ENCODE peak calls at places on chromosomes 13 and 19, in ten cellular contexts. P, M, G, S, N, L, Y, R, B and Z are unnamed samples.

GRCh38 chr13:112995395-112996091 is 26.5 kb downstream of the MCF2L start:
- DNase-seq in R (no peak), B (peak), Y (no peak), G (no peak), S (no peak), L (no peak), N (no peak), P (no peak), M (no peak), Z (no peak)

GRCh38 chr19:41373993-41374392 is 2.3 kb upstream of the TMEM91 start:
- DNase-seq in N (no peak), G (no peak), R (peak), Y (no peak), P (no peak), L (peak), B (peak), S (no peak), M (peak), Z (no peak)

GRCh38 chr19:16376649-16377048 is 52.0 kb downstream of the KLF2 start:
- DNase-seq in B (peak), M (no peak), N (peak), S (peak), P (no peak), G (peak), R (peak), L (no peak), Y (peak), Z (peak)

GRCh38 chr13:30744056-30744684 is 8.8 kb downstream of the ALOX5AP start:
- DNase-seq in N (peak), M (no peak), R (peak), P (no peak), S (peak), G (no peak), Y (peak), B (peak), L (no peak), Z (no peak)

GRCh38 chr13:110471156-110471832 is 90.2 kb downstream of the RAB20 start:
- DNase-seq in G (no peak), R (no peak), L (no peak), Y (peak), N (no peak), B (no peak), P (no peak), M (no peak), S (no peak), Z (no peak)

GRCh38 chr19:58586131-58586765 is 13.1 kb upstream of the MZF1 start:
- DNase-seq in S (no peak), Y (no peak), B (no peak), P (no peak), G (no peak), R (no peak), N (no peak), L (peak), M (no peak), Z (no peak)

GRCh38 chr13:107275945-107276614 is 708.1 kb upstream of the ARGLU1 start:
- DNase-seq in R (peak), N (no peak), G (no peak), M (no peak), Y (no peak), L (no peak), S (no peak), B (no peak), P (no peak), Z (no peak)

GRCh38 chr19:39032164-39032918 is at the start of gene FBXO27:
- DNase-seq in N (peak), M (no peak), S (no peak), G (peak), P (no peak), R (peak), L (peak), B (peak), Y (no peak), Z (peak)

GRCh38 chr13:24161010-24161775 is 673 bp downstream of the SPATA13 start:
- DNase-seq in P (no peak), M (no peak), Y (no peak), R (peak), G (peak), L (no peak), N (peak), B (peak), S (peak), Z (peak)

DNA sequence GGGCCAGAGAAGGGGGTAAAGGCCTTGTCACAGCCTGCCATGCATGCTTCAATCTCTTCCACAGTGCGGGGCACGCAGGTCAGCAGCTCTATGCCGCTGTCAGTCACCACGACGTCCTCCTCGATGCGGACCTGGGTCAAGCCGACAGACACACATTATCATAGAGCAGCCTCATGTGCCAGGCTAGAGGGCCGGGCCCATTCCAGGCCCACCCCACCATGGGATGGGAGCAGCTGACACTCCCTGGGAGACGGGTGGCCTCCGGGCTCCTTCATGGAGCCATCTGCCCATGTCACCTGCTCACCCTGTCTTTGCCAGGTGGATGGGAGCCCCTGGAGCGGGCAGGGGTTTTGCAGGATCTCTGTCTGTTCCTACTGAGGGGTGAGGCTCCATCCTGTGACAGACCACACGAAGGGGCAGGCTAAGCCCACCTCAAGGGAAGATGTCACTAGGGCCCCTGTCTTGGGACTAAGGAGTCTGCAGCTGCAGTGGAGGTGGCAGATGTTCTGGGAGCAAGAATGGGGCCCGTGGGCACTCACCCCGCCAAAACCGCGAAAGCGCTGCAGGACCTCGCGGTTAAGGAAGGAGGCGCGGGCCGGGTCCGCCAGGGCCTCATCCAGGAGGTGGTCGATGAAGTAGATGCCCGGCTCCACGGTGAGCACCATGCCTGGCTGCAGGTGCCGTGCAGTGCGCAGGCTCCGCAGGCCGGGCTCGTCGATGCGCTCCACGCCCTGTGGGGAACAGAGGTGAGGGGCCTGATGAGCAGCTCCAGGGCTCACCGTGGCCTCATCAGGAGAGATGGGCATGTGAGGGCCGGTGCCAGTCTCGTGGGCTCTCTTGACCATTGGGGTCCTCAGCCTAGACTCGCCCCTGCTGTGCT is 14.1 kb downstream of the CEBPG start:
- DNase-seq in Y (no peak), R (no peak), B (peak), S (no peak), G (no peak), M (no peak), N (no peak), L (no peak), P (no peak), Z (no peak)
- TF ChIP-seq CTCF in Y (no peak), R (no peak), B (no peak), S (no peak), G (no peak), M (no peak), N (no peak), L (no peak), P (no peak), Z (no peak)

DNA sequence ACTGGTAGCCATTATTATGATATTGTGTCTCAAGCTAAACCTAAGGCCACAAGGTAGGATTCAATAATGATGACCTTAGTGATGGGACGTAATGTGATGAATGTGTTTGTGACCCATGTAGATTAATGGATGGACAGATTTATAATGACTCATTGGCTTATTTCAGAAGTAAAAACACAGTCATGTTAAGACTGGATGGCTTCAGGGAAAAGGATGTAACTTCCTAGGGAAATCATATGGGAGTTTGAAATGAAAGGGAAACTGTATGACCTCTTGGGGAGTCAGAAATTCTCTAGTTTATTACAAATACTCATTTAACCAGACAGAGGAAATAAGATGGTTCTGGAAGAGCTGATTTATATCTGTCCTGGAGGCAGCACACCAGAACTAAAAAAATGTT is 3.0 kb downstream of the EDNRB start:
- DNase-seq in B (no peak), S (no peak), M (no peak), N (no peak), L (no peak), Y (no peak), R (no peak), G (no peak), P (no peak), Z (no peak)
- TF ChIP-seq CTCF in B (no peak), S (no peak), M (no peak), N (no peak), L (no peak), Y (no peak), R (no peak), G (no peak), P (no peak), Z (no peak)

DNA sequence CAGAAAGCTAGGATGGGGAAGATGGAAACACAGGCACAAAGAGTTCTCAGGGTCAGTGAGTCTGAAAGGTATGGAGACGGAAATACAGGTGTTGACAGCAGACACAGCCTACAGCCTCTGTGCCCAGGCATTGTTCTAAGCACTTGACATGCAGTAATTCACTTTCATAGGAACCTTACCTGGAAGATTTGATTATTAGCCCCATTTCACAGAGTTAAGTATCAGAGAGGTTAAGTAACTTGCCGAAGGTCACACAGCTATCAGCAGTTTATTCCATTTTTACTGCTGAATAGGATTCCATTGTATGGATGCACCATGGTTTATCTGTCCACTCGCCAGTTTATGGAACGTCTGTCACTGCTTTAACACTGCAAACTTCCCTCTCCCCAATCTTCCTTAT is 13.2 kb downstream of the KLK4 start:
- DNase-seq in R (no peak), L (no peak), P (no peak), G (no peak), M (no peak), Y (no peak), N (no peak), B (no peak), S (no peak), Z (no peak)
- TF ChIP-seq CTCF in R (no peak), L (no peak), P (no peak), G (no peak), M (no peak), Y (no peak), N (no peak), B (no peak), S (no peak), Z (no peak)

GRCh38 chr13:27083183-27083582 is 88.4 kb downstream of the USP12 start:
- DNase-seq in L (no peak), N (no peak), G (no peak), B (no peak), Y (no peak), M (no peak), S (no peak), R (no peak), P (no peak), Z (no peak)

GRCh38 chr13:27079421-27079958 is 92.1 kb downstream of the USP12 start:
- DNase-seq in G (no peak), N (no peak), B (no peak), L (no peak), Y (no peak), S (no peak), R (no peak), P (no peak), M (no peak), Z (no peak)

GRCh38 chr13:27082325-27082724 is 89.3 kb downstream of the USP12 start:
- DNase-seq in M (no peak), L (no peak), N (no peak), S (no peak), B (no peak), R (no peak), P (no peak), G (no peak), Y (no peak), Z (no peak)

GRCh38 chr13:27080018-27080948 is 91.3 kb downstream of the USP12 start:
- DNase-seq in G (no peak), B (no peak), M (no peak), R (no peak), N (no peak), S (no peak), P (no peak), Y (no peak), L (no peak), Z (no peak)

DNA sequence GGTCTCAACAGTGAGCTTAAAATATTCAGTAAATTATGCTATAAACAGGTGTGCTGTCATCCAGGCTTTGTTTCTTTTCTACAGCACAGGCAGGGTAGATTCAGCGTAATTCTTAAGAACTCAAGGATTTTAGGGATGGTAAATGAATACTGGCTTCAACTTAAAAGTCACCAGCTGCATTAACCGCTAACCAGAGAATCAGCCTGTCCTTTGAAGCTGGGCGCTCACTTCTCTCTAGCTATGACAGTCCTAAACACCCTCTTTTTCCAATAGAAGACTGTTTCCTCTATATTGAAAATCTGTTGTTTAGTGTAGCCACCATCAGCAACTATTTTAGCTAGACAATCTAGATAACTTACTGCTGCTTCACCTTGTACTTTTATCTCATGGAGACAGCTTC is 89.7 kb downstream of the USP12 start:
- DNase-seq in N (no peak), P (no peak), R (no peak), L (no peak), B (no peak), G (no peak), Y (no peak), M (no peak), S (no peak), Z (no peak)
- TF ChIP-seq CTCF in N (no peak), P (no peak), R (no peak), L (no peak), B (no peak), G (no peak), Y (no peak), M (no peak), S (no peak), Z (no peak)

DNA sequence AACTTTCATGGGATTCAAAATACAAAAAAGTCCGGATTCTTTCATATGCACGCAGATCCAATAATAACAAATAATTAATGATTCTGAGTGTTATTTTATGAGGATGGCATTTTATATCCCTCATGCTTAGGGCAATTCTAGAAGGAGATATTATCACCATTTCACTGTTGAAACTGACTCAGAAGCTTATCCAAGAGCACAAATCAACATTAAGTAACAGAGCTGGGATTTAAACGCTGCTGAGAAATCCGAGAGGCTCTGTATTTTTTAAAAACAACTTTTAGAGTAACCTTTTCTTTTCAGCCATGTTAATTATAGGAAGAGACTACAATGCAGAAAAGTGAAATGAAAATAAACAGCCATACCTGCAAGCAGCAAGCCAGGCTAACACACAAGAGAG is 30.3 kb downstream of the ATP7B start:
- DNase-seq in P (no peak), L (no peak), M (no peak), G (no peak), N (no peak), B (no peak), S (no peak), Y (no peak), R (no peak), Z (no peak)
- TF ChIP-seq CTCF in P (no peak), L (no peak), M (no peak), G (no peak), N (no peak), B (no peak), S (no peak), Y (no peak), R (no peak), Z (no peak)

DNA sequence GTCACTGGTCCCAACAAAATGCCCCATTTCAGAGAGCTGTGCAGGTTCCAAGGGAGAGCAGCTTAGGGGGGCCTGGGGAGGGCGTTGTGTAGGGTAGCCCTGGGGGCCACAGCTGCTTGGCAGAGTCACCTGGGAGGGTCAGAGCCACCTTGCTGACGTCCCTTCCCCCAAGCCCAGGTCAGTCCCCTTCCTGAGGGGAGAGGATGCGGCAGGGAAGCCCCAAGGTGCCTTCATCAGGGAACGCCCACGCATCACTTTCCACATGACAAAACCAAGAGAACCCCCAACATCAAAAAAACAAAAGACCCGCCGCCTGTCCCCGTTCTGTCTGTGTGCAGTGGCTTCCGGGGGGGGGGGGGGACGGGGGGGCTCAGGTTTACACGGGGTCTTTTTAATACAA is 5.3 kb upstream of the UQCR11 start:
- DNase-seq in M (no peak), Y (no peak), G (no peak), B (no peak), P (no peak), S (no peak), R (no peak), L (no peak), N (no peak), Z (no peak)
- TF ChIP-seq CTCF in M (no peak), Y (no peak), G (no peak), B (no peak), P (no peak), S (no peak), R (no peak), L (no peak), N (no peak), Z (no peak)

GRCh38 chr13:100541882-100542545 is 46.6 kb downstream of the GGACT start:
- DNase-seq in Y (no peak), R (peak), S (no peak), N (no peak), B (no peak), P (no peak), M (no peak), L (no peak), G (no peak), Z (no peak)

GRCh38 chr13:100540621-100541020 is 48.0 kb downstream of the GGACT start:
- DNase-seq in P (no peak), M (no peak), R (no peak), B (no peak), L (no peak), G (no peak), Y (no peak), S (no peak), N (no peak), Z (no peak)

GRCh38 chr13:100544866-100545683 is 43.5 kb downstream of the GGACT start:
- DNase-seq in N (no peak), M (no peak), Y (no peak), R (no peak), B (no peak), G (no peak), L (no peak), S (no peak), P (no peak), Z (no peak)

GRCh38 chr13:100543872-100544602 is 44.6 kb downstream of the GGACT start:
- DNase-seq in R (no peak), M (no peak), P (no peak), L (no peak), B (no peak), S (no peak), G (no peak), Y (no peak), N (no peak), Z (no peak)

GRCh38 chr13:100542546-100543156 is 45.9 kb downstream of the GGACT start:
- DNase-seq in M (no peak), P (no peak), N (peak), L (peak), R (peak), B (no peak), S (no peak), Y (no peak), G (no peak), Z (no peak)
- TF ChIP-seq CTCF in M (peak), P (no peak), N (peak), L (peak), R (peak), B (no peak), S (peak), Y (peak), G (peak), Z (peak)

GRCh38 chr19:1567848-1568227 is 287 bp downstream of the MEX3D start:
- DNase-seq in S (no peak), Y (no peak), G (no peak), M (no peak), L (no peak), R (no peak), N (no peak), P (no peak), B (peak), Z (no peak)
- TF ChIP-seq CTCF in S (no peak), Y (no peak), G (no peak), M (no peak), L (no peak), R (no peak), N (no peak), P (no peak), B (no peak), Z (no peak)